ENCODE peak calls at places on chromosome X, in seven cellular contexts. F is right lobe of liver, C is HFF-Myc, I is AG10803, O is endothelial cell of umbilical vein, G is cardiac fibroblast, V is lower lobe of right lung. M is an unnamed sample.

GRCh38 chrX:20594985-20595384 is 328.3 kb upstream of the RPS6KA3 start:
- DNase-seq in I (peak; percentile 49), V (no peak), F (no peak), O (no peak), G (peak; percentile 37), C (no peak), M (no peak)

GRCh38 chrX:18789916-18790315 is 82.5 kb downstream of the PPEF1 start:
- DNase-seq in I (no peak), F (no peak), C (no peak), V (no peak), O (no peak), G (peak; percentile 0), M (no peak)

GRCh38 chrX:73850124-73851013 is 287.4 kb downstream of the CHIC1 start:
- DNase-seq in V (no peak), I (peak; percentile 6), O (peak; percentile 11), F (no peak), C (no peak), G (peak; percentile 51), M (no peak)

GRCh38 chrX:34560180-34560579 is 96.9 kb downstream of the TMEM47 start:
- DNase-seq in O (no peak), F (no peak), G (no peak), V (no peak), C (no peak), I (no peak), M (no peak)

GRCh38 chrX:39900788-39901170 is 197.0 kb downstream of the BCOR start:
- DNase-seq in G (peak; percentile 22), F (no peak), V (no peak), C (no peak), I (peak; percentile 35), O (no peak), M (no peak)

GRCh38 chrX:38458071-38458470 is 103.3 kb upstream of the TSPAN7 start:
- DNase-seq in O (no peak), G (no peak), F (no peak), C (no peak), I (no peak), V (no peak), M (no peak)

GRCh38 chrX:111159232-111159631 is 63.2 kb downstream of the PAK3 start:
- DNase-seq in G (no peak), V (no peak), O (no peak), I (no peak), C (no peak), F (no peak), M (no peak)

GRCh38 chrX:12949927-12950656 is 24.8 kb upstream of the TMSB4X start:
- DNase-seq in O (peak; percentile 85), I (peak; percentile 92), G (peak; percentile 94), C (no peak), F (peak; percentile 73), V (peak; percentile 82), M (peak; percentile 74)

GRCh38 chrX:147850875-147851274 is 60.8 kb upstream of the FMR1 start:
- DNase-seq in I (no peak), V (no peak), C (no peak), O (no peak), G (no peak), F (no peak), M (no peak)

GRCh38 chrX:134669378-134670098 is 11.3 kb upstream of the PLAC1 start:
- DNase-seq in C (peak; percentile 67), V (peak; percentile 32), F (no peak), I (peak; percentile 95), O (peak; percentile 11), G (peak; percentile 94), M (peak; percentile 31)

GRCh38 chrX:130025256-130025655 is 42.8 kb downstream of the BCORL1 start:
- DNase-seq in I (no peak), V (no peak), O (no peak), G (no peak), F (no peak), C (no peak), M (no peak)

GRCh38 chrX:54248309-54248708 is 65.3 kb upstream of the FAM120C start:
- DNase-seq in I (peak; percentile 35), C (no peak), V (no peak), O (peak; percentile 18), F (no peak), G (peak; percentile 48), M (no peak)

GRCh38 chrX:120087289-120088017 is 10.0 kb upstream of the RHOXF2B start:
- DNase-seq in O (no peak), V (no peak), G (no peak), C (no peak), I (no peak), F (no peak), M (no peak)

GRCh38 chrX:724256-724655 is 93.7 kb downstream of the SHOX start:
- DNase-seq in I (no peak), C (no peak), F (no peak), O (no peak), V (no peak), G (no peak), M (no peak)

GRCh38 chrX:50475208-50475607 is 4.6 kb upstream of the DGKK start:
- DNase-seq in G (no peak), I (no peak), O (no peak), C (no peak), F (no peak), V (no peak), M (no peak)

GRCh38 chrX:154714925-154715324 is 36.0 kb downstream of the GAB3 start:
- DNase-seq in I (peak; percentile 47), O (peak; percentile 62), F (no peak), G (peak; percentile 66), C (no peak), V (no peak), M (no peak)

GRCh38 chrX:70038515-70038914 is 11.2 kb downstream of the AWAT2 start:
- DNase-seq in I (no peak), V (no peak), C (no peak), O (no peak), F (no peak), G (no peak), M (no peak)

GRCh38 chrX:23729214-23729613 is 13.9 kb downstream of the ACOT9 start:
- DNase-seq in F (no peak), O (peak; percentile 6), C (no peak), G (no peak), I (no peak), V (no peak), M (no peak)

GRCh38 chrX:114970806-114971205 is 46.6 kb downstream of the IL13RA2 start:
- DNase-seq in I (peak; percentile 18), F (no peak), O (no peak), C (no peak), G (peak; percentile 39), V (no peak), M (no peak)

GRCh38 chrX:127030011-127030738 is 210.6 kb downstream of the PRR32 start:
- DNase-seq in F (no peak), I (no peak), G (no peak), V (no peak), C (no peak), O (no peak), M (no peak)

GRCh38 chrX:150253946-150254615 is 109.0 kb upstream of the MAMLD1 start:
- DNase-seq in V (no peak), C (no peak), F (no peak), G (no peak), O (no peak), I (no peak), M (no peak)

GRCh38 chrX:147897117-147897516 is 14.6 kb upstream of the FMR1 start:
- DNase-seq in V (no peak), O (no peak), I (no peak), G (no peak), C (no peak), F (no peak), M (no peak)

GRCh38 chrX:16882702-16883486 is 12.7 kb upstream of the RBBP7 start:
- DNase-seq in F (peak; percentile 61), C (peak; percentile 33), I (peak; percentile 39), V (peak; percentile 68), G (peak; percentile 71), O (peak; percentile 73), M (peak; percentile 66)

GRCh38 chrX:103404225-103405008 is 28.1 kb downstream of the BEX3 start:
- DNase-seq in F (peak; percentile 71), G (peak; percentile 93), V (peak; percentile 71), O (peak; percentile 79), C (peak; percentile 75), I (peak; percentile 85), M (peak; percentile 48)

GRCh38 chrX:150446995-150447394 is 83.9 kb downstream of the MAMLD1 start:
- DNase-seq in I (peak; percentile 6), O (peak; percentile 31), V (no peak), F (no peak), C (no peak), G (peak; percentile 11), M (no peak)

GRCh38 chrX:34467437-34467836 is 189.6 kb downstream of the TMEM47 start:
- DNase-seq in V (no peak), F (no peak), G (peak; percentile 62), O (peak; percentile 13), I (no peak), C (no peak), M (no peak)

GRCh38 chrX:47232197-47232802 is 509 bp upstream of the USP11 start:
- DNase-seq in I (no peak), O (peak; percentile 1), C (no peak), F (no peak), G (no peak), V (no peak), M (no peak)

GRCh38 chrX:72141372-72142004 is 9.8 kb upstream of the RTL5 start:
- DNase-seq in G (no peak), O (no peak), F (no peak), V (no peak), C (no peak), I (no peak), M (no peak)

GRCh38 chrX:52979568-52979967 is 21.2 kb upstream of the FAM156A start:
- DNase-seq in I (no peak), F (no peak), V (no peak), C (no peak), O (no peak), G (no peak), M (no peak)

GRCh38 chrX:105307762-105308161 is 87.3 kb upstream of the TEX13A start:
- DNase-seq in O (no peak), F (no peak), I (no peak), C (no peak), G (peak; percentile 60), V (no peak), M (no peak)